ENCODE peak calls at places on chromosomes 1 and 21, in eight cellular contexts. Y, G, T, R, E, K, M and P are unnamed samples.

GRCh38 chr1:115283681-115284146 is 54.3 kb downstream of the NGF start:
- DNase-seq in Y (no peak), G (no peak), T (no peak), R (no peak), E (no peak), K (no peak), M (no peak), P (no peak)

GRCh38 chr1:226569879-226570547 is 21.4 kb downstream of the STUM start:
- DNase-seq in Y (peak; percentile 32), G (no peak), T (no peak), R (no peak), E (no peak), K (no peak), M (no peak), P (no peak)

GRCh38 chr1:21149430-21149861 is 27.3 kb downstream of the EIF4G3 start:
- DNase-seq in Y (no peak), G (peak; percentile 67), T (peak; percentile 37), R (peak; percentile 47), E (no peak), K (no peak), M (peak; percentile 67), P (peak; percentile 35)

GRCh38 chr1:226816585-226816984 is 53.8 kb upstream of the PSEN2 start:
- DNase-seq in Y (no peak), G (peak; percentile 70), T (no peak), R (peak; percentile 39), E (no peak), K (no peak), M (no peak), P (peak; percentile 66)

GRCh38 chr1:93695411-93696005 is 13.9 kb upstream of the BCAR3 start:
- DNase-seq in Y (no peak), G (no peak), T (no peak), R (no peak), E (no peak), K (no peak), M (no peak), P (no peak)

GRCh38 chr1:223844521-223844961 is 1.2 kb downstream of the TP53BP2 start:
- DNase-seq in Y (no peak), G (no peak), T (no peak), R (peak; percentile 31), E (no peak), K (no peak), M (peak; percentile 16), P (no peak)

GRCh38 chr1:16230744-16231143 is 6.2 kb downstream of the CPLANE2 start:
- DNase-seq in Y (no peak), G (no peak), T (no peak), R (no peak), E (no peak), K (no peak), M (no peak), P (no peak)

GRCh38 chr1:176903474-176903873 is 261.0 kb downstream of the ASTN1 start:
- DNase-seq in Y (no peak), G (peak; percentile 33), T (no peak), R (peak; percentile 79), E (no peak), K (no peak), M (peak; percentile 69), P (no peak)

GRCh38 chr21:46065215-46065992 is 32.5 kb upstream of the COL6A2 start:
- DNase-seq in Y (no peak), G (peak; percentile 84), T (peak; percentile 29), R (no peak), E (no peak), K (no peak), M (peak; percentile 70), P (peak; percentile 77)

GRCh38 chr1:27521336-27522147 is 31.6 kb upstream of the WASF2 start:
- DNase-seq in Y (no peak), G (no peak), T (no peak), R (no peak), E (no peak), K (peak; percentile 57), M (no peak), P (no peak)

GRCh38 chr1:51697160-51697559 is 80.3 kb downstream of the OSBPL9 start:
- DNase-seq in Y (no peak), G (no peak), T (no peak), R (no peak), E (no peak), K (no peak), M (peak; percentile 44), P (no peak)
- TF ChIP-seq CTCF in Y (no peak), G (no peak), T (no peak), R (no peak), E (no peak), K (no peak), M (no peak), P (no peak)

DNA sequence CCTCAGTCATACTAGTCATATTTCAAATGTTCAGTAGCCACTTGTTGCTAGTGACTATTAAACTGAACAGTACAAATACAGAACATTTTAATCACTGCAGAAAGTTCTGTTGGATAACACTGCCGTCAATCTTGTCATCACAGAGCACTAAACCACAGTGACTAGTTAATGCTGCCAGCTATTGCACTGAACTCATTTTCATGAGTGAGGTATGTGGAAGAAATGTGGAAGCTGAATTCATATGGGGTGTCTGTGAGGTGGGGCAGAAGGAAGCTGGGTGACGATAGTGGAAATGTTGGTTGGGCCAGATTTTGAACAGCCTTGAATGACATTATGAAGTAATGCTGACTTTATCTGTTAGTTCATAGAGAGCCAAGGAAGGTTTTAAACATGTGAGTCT is 49.6 kb downstream of the OSBPL9 start:
- DNase-seq in Y (no peak), G (peak; percentile 76), T (no peak), R (no peak), E (no peak), K (no peak), M (peak; percentile 86), P (no peak)
- H3K4me3 ChIP-seq in Y (no peak overlapping the region), G (no peak overlapping the region), T (no peak overlapping the region), R (no peak overlapping the region), E (no peak overlapping the region), K (no peak overlapping the region), M (no peak overlapping the region), P (no peak overlapping the region)

GRCh38 chr1:912740-913301 is 10.9 kb upstream of the SAMD11 start:
- DNase-seq in Y (peak; percentile 60), G (no peak), T (no peak), R (no peak), E (peak; percentile 12), K (no peak), M (peak; percentile 42), P (no peak)
- TF ChIP-seq CTCF in Y (no peak), G (peak; percentile 35), T (no peak), R (peak; percentile 28), E (no peak), K (no peak), M (peak; percentile 35), P (no peak)

GRCh38 chr1:36324322-36324802 is 917 bp upstream of the EVA1B start:
- DNase-seq in Y (no peak), G (no peak), T (no peak), R (no peak), E (no peak), K (no peak), M (peak; percentile 32), P (no peak)
- H3K4me3 ChIP-seq in Y (no peak overlapping the region), G (no peak overlapping the region), T (no peak overlapping the region), R (no peak overlapping the region), E (no peak overlapping the region), K (peak overlapping the region; percentile 58), M (no peak overlapping the region), P (no peak overlapping the region)